ENCODE peak calls at places on chromosomes 3 and 15, in four cellular contexts. One of them, this sample, is unnamed.

GRCh38 chr3:43523454-43524053 is 98.3 kb downstream of the ANO10 start:
- DNase-seq in activated naive CD4-positive, alpha-beta T cell: no peak
- DNase-seq in retina: no peak
- DNase-seq in A673: no peak
- DNase-seq in this sample: no peak

GRCh38 chr3:183260167-183260904 is 7.3 kb downstream of the B3GNT5 start:
- DNase-seq in retina: no peak
- DNase-seq in activated naive CD4-positive, alpha-beta T cell: no peak
- DNase-seq in A673: no peak
- DNase-seq in this sample: no peak

GRCh38 chr15:64536244-64536836 is 76.0 kb downstream of the ZNF609 start:
- DNase-seq in A673: peak; percentile 58
- DNase-seq in retina: no peak
- DNase-seq in activated naive CD4-positive, alpha-beta T cell: no peak
- DNase-seq in this sample: no peak

GRCh38 chr15:74403981-74404563 is 29.7 kb downstream of the SEMA7A start:
- DNase-seq in activated naive CD4-positive, alpha-beta T cell: no peak
- DNase-seq in retina: no peak
- DNase-seq in A673: no peak
- DNase-seq in this sample: no peak

GRCh38 chr15:33985287-33985686 is 17.0 kb downstream of the CHRM5 start:
- DNase-seq in activated naive CD4-positive, alpha-beta T cell: no peak
- DNase-seq in A673: peak; percentile 10
- DNase-seq in retina: no peak
- DNase-seq in this sample: no peak

GRCh38 chr3:31565288-31565687 is 32.6 kb downstream of the STT3B start:
- DNase-seq in activated naive CD4-positive, alpha-beta T cell: no peak
- DNase-seq in retina: no peak
- DNase-seq in A673: no peak
- DNase-seq in this sample: no peak

GRCh38 chr3:121545049-121545563 is 682 bp downstream of the POLQ start:
- DNase-seq in A673: no peak
- DNase-seq in activated naive CD4-positive, alpha-beta T cell: no peak
- DNase-seq in retina: no peak
- DNase-seq in this sample: no peak

GRCh38 chr3:98869391-98869790 is 32.1 kb downstream of the DCBLD2 start:
- DNase-seq in retina: no peak
- DNase-seq in A673: no peak
- DNase-seq in activated naive CD4-positive, alpha-beta T cell: no peak
- DNase-seq in this sample: no peak

GRCh38 chr3:22372292-22372949 is 621.4 kb upstream of the ZNF385D start:
- DNase-seq in retina: peak; percentile 80
- DNase-seq in A673: no peak
- DNase-seq in activated naive CD4-positive, alpha-beta T cell: no peak
- DNase-seq in this sample: no peak